ENCODE peak calls at places on chromosomes 4 and X, in nine cellular contexts. F, A, B, H, N, I, Q, O and S are unnamed samples.
A peak's percentile ranks its signal among the peaks of the same experiment; 100 is the strongest.

GRCh38 chr4:68606240-68606639 is 30.1 kb upstream of the UGT2B17 start:
- DNase-seq in N (no peak), B (no peak), H (no peak), A (no peak), I (no peak), F (no peak), Q (no peak), O (no peak), S (no peak)

GRCh38 chr4:184617611-184618196 is 31.5 kb downstream of the CASP3 start:
- DNase-seq in I (no peak), N (no peak), O (no peak), F (no peak), Q (no peak), A (no peak), H (no peak), B (no peak), S (no peak)

GRCh38 chr4:78137538-78137937 is 80.4 kb downstream of the FRAS1 start:
- DNase-seq in F (no peak), B (no peak), I (no peak), H (no peak), O (no peak), N (no peak), Q (no peak), A (no peak), S (no peak)

GRCh38 chr4:186190456-186191265 is 706 bp upstream of the CYP4V2 start:
- DNase-seq in H (peak; percentile 24), N (no peak), B (no peak), Q (peak; percentile 40), F (peak; percentile 26), I (peak; percentile 72), O (peak; percentile 42), A (peak; percentile 78), S (no peak)

GRCh38 chr4:132792305-132792704 is 356.8 kb upstream of the PCDH10 start:
- DNase-seq in F (no peak), O (no peak), B (no peak), N (no peak), I (no peak), H (no peak), Q (no peak), A (no peak), S (no peak)

GRCh38 chrX:29913647-29914046 is 301.7 kb upstream of the MAGEB2 start:
- DNase-seq in N (no peak), I (no peak), F (no peak), O (no peak), H (no peak), B (no peak), A (no peak), Q (no peak), S (no peak)

GRCh38 chrX:148661035-148661434 is 160.6 kb downstream of the AFF2 start:
- DNase-seq in H (no peak), A (no peak), B (peak; percentile 6), I (no peak), F (no peak), O (no peak), N (no peak), Q (no peak), S (no peak)

GRCh38 chr4:3527101-3527913 is 4.9 kb downstream of the LRPAP1 start:
- DNase-seq in B (no peak), H (no peak), I (peak; percentile 40), F (no peak), Q (no peak), O (no peak), N (no peak), A (no peak), S (no peak)

GRCh38 chrX:42079968-42080367 is 156.6 kb upstream of the CASK start:
- DNase-seq in Q (no peak), O (no peak), A (no peak), I (no peak), N (no peak), F (no peak), B (no peak), H (no peak), S (no peak)

GRCh38 chr4:78776031-78776728 is at the start of gene BMP2K:
- DNase-seq in I (peak; percentile 92), Q (peak; percentile 71), F (peak; percentile 39), H (peak; percentile 67), B (peak; percentile 51), A (peak; percentile 90), N (peak; percentile 65), O (peak; percentile 75), S (peak; percentile 86)

GRCh38 chr4:87811977-87812376 is 12.6 kb downstream of the IBSP start:
- DNase-seq in H (no peak), O (no peak), A (no peak), B (no peak), I (no peak), N (no peak), F (no peak), Q (no peak), S (no peak)

GRCh38 chr4:41692717-41693345 is 55.7 kb downstream of the PHOX2B start:
- DNase-seq in N (peak; percentile 15), Q (no peak), I (no peak), O (peak; percentile 4), A (peak; percentile 63), F (peak; percentile 16), B (no peak), H (peak; percentile 17), S (peak; percentile 19)

GRCh38 chr4:147409350-147409749 is 71.5 kb upstream of the EDNRA start:
- DNase-seq in O (no peak), B (no peak), A (no peak), F (no peak), I (no peak), H (no peak), Q (no peak), N (no peak), S (no peak)

GRCh38 chr4:125316781-125317525 is 2.2 kb downstream of the FAT4 start:
- DNase-seq in H (no peak), N (peak; percentile 23), I (peak; percentile 76), A (peak; percentile 73), B (peak; percentile 16), Q (no peak), O (no peak), F (no peak), S (peak; percentile 40)

GRCh38 chr4:22477136-22477793 is 38.6 kb downstream of the ADGRA3 start:
- DNase-seq in H (no peak), F (no peak), A (no peak), I (no peak), N (no peak), O (no peak), B (peak; percentile 18), Q (no peak), S (no peak)

GRCh38 chr4:3384391-3384770 is 57.4 kb upstream of the HGFAC start:
- DNase-seq in A (no peak), H (no peak), O (no peak), F (no peak), I (no peak), Q (no peak), N (no peak), B (no peak), S (no peak)

GRCh38 chr4:103664676-103665075 is 55.1 kb downstream of the TACR3 start:
- DNase-seq in N (no peak), I (no peak), F (no peak), B (no peak), H (no peak), Q (no peak), O (no peak), A (no peak), S (no peak)

GRCh38 chrX:71622347-71623104 is 4.2 kb upstream of the CXCR3 start:
- DNase-seq in O (peak; percentile 8), A (peak; percentile 85), Q (peak; percentile 57), H (peak; percentile 46), I (peak; percentile 85), N (peak; percentile 84), B (peak; percentile 53), F (no peak), S (peak; percentile 77)

GRCh38 chrX:94721386-94721785 is 1047.4 kb downstream of the FAM133A start:
- DNase-seq in I (no peak), O (no peak), B (no peak), A (no peak), Q (no peak), H (no peak), F (no peak), N (no peak), S (no peak)

GRCh38 chrX:7110821-7111276 is 36.7 kb upstream of the STS start:
- DNase-seq in O (no peak), F (no peak), I (no peak), Q (no peak), B (no peak), N (no peak), H (no peak), A (no peak), S (no peak)